ENCODE peak calls at places on chromosomes 1 and 21, in eight cellular contexts. A, W, F, E, R, C, M and X are unnamed samples.

GRCh38 chr1:5526822-5527551 is 465.2 kb downstream of the NPHP4 start:
- DNase-seq in A (no peak), W (no peak), F (no peak), E (no peak), R (no peak), C (no peak), M (no peak), X (no peak)

GRCh38 chr21:45078371-45078770 is 4.0 kb downstream of the ADARB1 start:
- DNase-seq in A (no peak), W (no peak), F (no peak), E (no peak), R (no peak), C (no peak), M (no peak), X (no peak)

GRCh38 chr1:25779387-25779786 is 20.6 kb upstream of the SELENON start:
- DNase-seq in A (no peak), W (peak), F (no peak), E (no peak), R (no peak), C (no peak), M (no peak), X (no peak)

GRCh38 chr1:96703186-96703585 is 18.4 kb upstream of the PTBP2 start:
- DNase-seq in A (no peak), W (no peak), F (no peak), E (no peak), R (no peak), C (no peak), M (no peak), X (peak)

GRCh38 chr1:32538887-32539583 is at the start of gene ZBTB8A:
- DNase-seq in A (peak), W (peak), F (peak), E (peak), R (peak), C (no peak), M (peak), X (peak)

GRCh38 chr1:41925712-41926111 is 7.0 kb upstream of the HIVEP3 start:
- DNase-seq in A (no peak), W (peak), F (no peak), E (no peak), R (no peak), C (no peak), M (no peak), X (no peak)

GRCh38 chr21:36866419-36866818 is 100.0 kb downstream of the HLCS start:
- DNase-seq in A (no peak), W (no peak), F (no peak), E (no peak), R (no peak), C (no peak), M (no peak), X (no peak)

GRCh38 chr1:39003787-39004186 is 12.7 kb downstream of the AKIRIN1 start:
- DNase-seq in A (no peak), W (no peak), F (no peak), E (no peak), R (no peak), C (no peak), M (no peak), X (peak)

GRCh38 chr1:25813734-25814471 is 5.9 kb upstream of the MTFR1L start:
- DNase-seq in A (no peak), W (no peak), F (no peak), E (no peak), R (no peak), C (no peak), M (no peak), X (no peak)

GRCh38 chr1:83086346-83086745 is 912.6 kb downstream of the TTLL7 start:
- DNase-seq in A (no peak), W (no peak), F (no peak), E (no peak), R (no peak), C (no peak), M (no peak), X (no peak)

GRCh38 chr1:116853680-116854191 is 56.0 kb upstream of the PTGFRN start:
- DNase-seq in A (no peak), W (peak), F (no peak), E (peak), R (no peak), C (no peak), M (peak), X (peak)